ENCODE peak calls at places on chromosomes 5 and 9, in five cellular contexts. F is sigmoid colon, Y is GM23338, T is transverse colon, E is stomach. X is an unnamed sample.

GRCh38 chr5:20497356-20497755 is 509.4 kb upstream of the CDH18 start:
- DNase-seq in F (no peak), Y (no peak), T (no peak), E (no peak), X (no peak)

GRCh38 chr5:31392061-31392460 is 139.8 kb downstream of the DROSHA start:
- DNase-seq in F (no peak), Y (no peak), T (no peak), E (no peak), X (no peak)

GRCh38 chr9:73327149-73327548 is 175.5 kb downstream of the ANXA1 start:
- DNase-seq in F (no peak), Y (no peak), T (no peak), E (no peak), X (no peak)

GRCh38 chr9:19940808-19941207 is 152.0 kb upstream of the SLC24A2 start:
- DNase-seq in F (no peak), Y (no peak), T (no peak), E (no peak), X (no peak)

GRCh38 chr9:111622626-111623025 is 8.5 kb upstream of the DNAJC25 start:
- DNase-seq in F (no peak), Y (no peak), T (no peak), E (peak), X (no peak)

GRCh38 chr5:172833691-172834569 is at the start of gene ERGIC1:
- DNase-seq in F (peak), Y (peak), T (peak), E (peak), X (peak)

GRCh38 chr9:124894741-124895170 is 32.8 kb downstream of the ARPC5L start:
- DNase-seq in F (no peak), Y (peak), T (no peak), E (no peak), X (no peak)

GRCh38 chr9:112005939-112006338 is 109.3 kb downstream of the UGCG start:
- DNase-seq in F (no peak), Y (no peak), T (no peak), E (no peak), X (no peak)

GRCh38 chr5:163564321-163564924 is 59.0 kb downstream of the MAT2B start:
- DNase-seq in F (no peak), Y (peak), T (peak), E (peak), X (no peak)

GRCh38 chr5:53087596-53087995 is 22.0 kb downstream of the MOCS2 start:
- DNase-seq in F (no peak), Y (no peak), T (no peak), E (no peak), X (no peak)

GRCh38 chr9:98410185-98410697 is 154.8 kb upstream of the TBC1D2 start:
- DNase-seq in F (no peak), Y (peak), T (no peak), E (no peak), X (no peak)

GRCh38 chr5:87649455-87649854 is 236.7 kb upstream of the CCNH start:
- DNase-seq in F (no peak), Y (no peak), T (no peak), E (no peak), X (no peak)

GRCh38 chr5:66807743-66808142 is 211.6 kb downstream of the MAST4 start:
- DNase-seq in F (no peak), Y (peak), T (peak), E (no peak), X (no peak)

GRCh38 chr9:109192732-109193361 is 25.8 kb upstream of the FRRS1L start:
- DNase-seq in F (no peak), Y (peak), T (peak), E (peak), X (no peak)

DNA sequence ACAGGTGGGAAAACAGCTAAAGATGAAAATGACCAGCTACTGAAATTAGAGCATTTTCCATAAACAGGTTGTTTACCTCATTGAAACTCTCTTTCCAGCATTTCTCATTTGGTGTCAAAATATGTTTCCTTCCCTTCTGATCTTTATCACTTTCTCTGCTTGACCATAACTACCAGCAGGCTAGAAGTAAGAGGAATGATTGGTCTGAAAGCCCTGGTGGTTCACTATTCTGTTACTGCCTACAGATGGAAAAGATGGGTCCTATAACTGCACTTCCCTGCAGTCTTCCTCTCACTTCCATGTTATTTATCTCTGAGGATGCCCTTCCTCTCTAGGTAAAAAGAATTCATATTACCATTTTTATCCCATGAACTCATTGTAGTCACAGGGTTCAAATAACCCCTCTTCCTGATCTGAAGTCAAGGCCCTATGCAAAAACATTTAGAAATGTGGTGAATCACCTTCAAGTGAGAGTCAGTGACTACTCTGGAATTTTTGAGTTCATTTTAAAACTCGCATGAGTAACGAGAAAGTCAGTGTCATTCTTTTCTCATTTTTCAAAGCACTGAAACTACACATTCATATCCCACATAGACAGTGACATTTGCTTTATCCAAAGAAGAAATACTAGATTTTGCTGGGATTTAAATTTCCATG is 51.6 kb downstream of the ZNF474 start:
- DNase-seq in F (no peak), Y (no peak), T (no peak), E (no peak), X (no peak)
- H3K27ac ChIP-seq in F (no peak), Y (no peak), T (no peak), E (no peak), X (peak)

DNA sequence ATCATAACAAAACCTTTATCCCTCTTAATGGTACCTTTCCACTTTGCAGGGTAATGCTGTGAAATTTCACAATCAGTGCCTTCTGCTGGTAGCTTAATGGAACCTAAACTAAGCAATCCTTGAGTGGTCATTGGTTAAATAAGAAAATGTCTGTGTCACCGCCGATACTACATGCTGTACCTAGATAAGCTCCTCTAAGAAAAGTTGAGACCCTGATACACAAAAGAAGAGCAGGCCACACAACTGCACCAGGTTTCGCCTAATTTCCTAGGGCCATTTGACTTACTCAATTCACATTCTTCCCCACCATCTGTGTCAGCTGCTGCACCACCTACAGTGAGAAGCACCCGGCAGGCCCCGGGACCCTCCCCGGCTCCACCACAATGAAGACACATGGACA is 9.0 kb upstream of the EDF1 start:
- DNase-seq in F (no peak), Y (no peak), T (no peak), E (no peak), X (no peak)
- TF ChIP-seq POLR2AphosphoS5 in F (no peak), Y (no peak), T (no peak), E (no peak), X (no peak)

DNA sequence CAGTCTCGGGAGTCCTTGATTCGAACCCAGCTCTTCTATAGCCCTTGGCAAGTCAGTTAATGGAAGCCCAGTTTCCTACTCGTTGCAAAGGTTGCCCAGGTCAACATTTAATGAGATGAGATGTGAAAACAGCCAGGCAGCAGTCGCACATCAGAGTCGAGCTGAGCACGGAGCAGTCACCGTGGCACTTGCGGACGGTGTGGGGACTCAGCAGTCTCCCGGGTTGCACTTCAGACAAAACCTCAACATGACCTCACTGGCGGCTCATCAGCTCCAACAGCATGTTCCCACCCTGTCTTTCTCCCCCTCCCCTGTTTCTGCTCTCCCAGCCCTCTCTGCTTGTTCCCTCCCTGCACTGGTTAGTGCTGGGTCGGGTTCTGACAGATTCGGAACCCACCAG is 35.8 kb downstream of the UBE2QL1 start:
- DNase-seq in F (no peak), Y (no peak), T (no peak), E (peak), X (no peak)
- H3K27ac ChIP-seq in F (no peak), Y (no peak), T (peak), E (no peak), X (peak)

DNA sequence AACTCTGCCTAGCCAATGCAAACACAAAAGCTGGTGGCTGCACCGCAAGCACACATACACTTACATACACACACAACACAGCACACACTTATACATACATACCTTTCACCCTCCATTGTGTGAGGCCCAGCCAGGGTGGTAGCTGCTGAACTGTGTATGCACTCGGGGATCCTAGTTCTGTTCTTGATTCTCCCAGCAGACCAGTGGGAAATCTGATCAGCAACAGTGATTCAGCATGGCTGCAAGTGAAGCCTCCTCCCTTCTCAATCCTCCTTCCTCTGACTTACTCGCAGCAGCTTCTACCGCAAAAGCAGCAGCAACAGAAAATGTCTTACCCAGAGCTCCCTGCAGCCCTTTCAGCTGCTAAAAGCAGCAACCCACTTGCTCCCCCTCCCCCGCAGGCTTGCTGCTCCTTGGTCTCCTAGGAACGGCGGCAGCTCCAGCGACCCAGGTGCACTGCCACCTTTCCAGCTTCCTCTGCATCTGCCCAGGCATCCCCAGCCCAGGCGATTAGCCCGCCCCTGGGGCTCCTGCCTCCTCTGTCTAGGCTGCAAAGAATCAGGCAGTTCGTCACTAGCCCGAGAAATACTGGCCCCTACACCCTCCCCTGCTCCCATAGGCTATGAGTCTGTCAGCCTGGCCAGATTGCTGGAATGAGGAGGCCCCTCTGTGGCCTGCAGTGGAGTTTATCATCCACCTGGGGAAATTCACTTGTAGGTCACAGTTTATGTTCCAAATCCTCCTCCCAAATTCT is at the start of gene KLHL3:
- DNase-seq in F (no peak), Y (peak), T (peak), E (peak), X (peak)
- TF ChIP-seq POLR2AphosphoS5 in F (no peak), Y (peak), T (no peak), E (no peak), X (no peak)

GRCh38 chr9:113499153-113499875 is 35.8 kb downstream of the RGS3 start:
- DNase-seq in F (no peak), Y (no peak), T (no peak), E (no peak), X (no peak)

GRCh38 chr9:113493080-113493615 is 29.6 kb downstream of the RGS3 start:
- DNase-seq in F (peak), Y (no peak), T (no peak), E (no peak), X (no peak)

GRCh38 chr9:113492343-113493079 is 29.0 kb downstream of the RGS3 start:
- DNase-seq in F (peak), Y (no peak), T (no peak), E (no peak), X (no peak)

GRCh38 chr9:113497051-113497450 is 33.5 kb downstream of the RGS3 start:
- DNase-seq in F (no peak), Y (no peak), T (no peak), E (no peak), X (no peak)

GRCh38 chr9:113495555-113495954 is 32.0 kb downstream of the RGS3 start:
- DNase-seq in F (no peak), Y (no peak), T (no peak), E (no peak), X (no peak)
- H3K27ac ChIP-seq in F (no peak), Y (no peak), T (no peak), E (no peak), X (no peak)

GRCh38 chr9:131043097-131043496 is 34.1 kb downstream of the LAMC3 start:
- DNase-seq in F (no peak), Y (no peak), T (no peak), E (no peak), X (no peak)

GRCh38 chr9:131045300-131046092 is 36.5 kb downstream of the LAMC3 start:
- DNase-seq in F (no peak), Y (no peak), T (no peak), E (no peak), X (no peak)

GRCh38 chr9:131042666-131043065 is 33.7 kb downstream of the LAMC3 start:
- DNase-seq in F (no peak), Y (no peak), T (no peak), E (no peak), X (no peak)

GRCh38 chr9:131046093-131046380 is 37.1 kb downstream of the LAMC3 start:
- DNase-seq in F (no peak), Y (no peak), T (no peak), E (no peak), X (no peak)

GRCh38 chr9:131043646-131044045 is 34.7 kb downstream of the LAMC3 start:
- DNase-seq in F (no peak), Y (no peak), T (no peak), E (no peak), X (no peak)
- TF ChIP-seq POLR2AphosphoS5 in F (no peak), Y (no peak), T (no peak), E (no peak), X (no peak)

GRCh38 chr5:123805300-123805699 is 293.3 kb downstream of the CSNK1G3 start:
- DNase-seq in F (no peak), Y (no peak), T (no peak), E (no peak), X (no peak)
- H3K27ac ChIP-seq in F (no peak), Y (no peak), T (no peak), E (no peak), X (no peak)

DNA sequence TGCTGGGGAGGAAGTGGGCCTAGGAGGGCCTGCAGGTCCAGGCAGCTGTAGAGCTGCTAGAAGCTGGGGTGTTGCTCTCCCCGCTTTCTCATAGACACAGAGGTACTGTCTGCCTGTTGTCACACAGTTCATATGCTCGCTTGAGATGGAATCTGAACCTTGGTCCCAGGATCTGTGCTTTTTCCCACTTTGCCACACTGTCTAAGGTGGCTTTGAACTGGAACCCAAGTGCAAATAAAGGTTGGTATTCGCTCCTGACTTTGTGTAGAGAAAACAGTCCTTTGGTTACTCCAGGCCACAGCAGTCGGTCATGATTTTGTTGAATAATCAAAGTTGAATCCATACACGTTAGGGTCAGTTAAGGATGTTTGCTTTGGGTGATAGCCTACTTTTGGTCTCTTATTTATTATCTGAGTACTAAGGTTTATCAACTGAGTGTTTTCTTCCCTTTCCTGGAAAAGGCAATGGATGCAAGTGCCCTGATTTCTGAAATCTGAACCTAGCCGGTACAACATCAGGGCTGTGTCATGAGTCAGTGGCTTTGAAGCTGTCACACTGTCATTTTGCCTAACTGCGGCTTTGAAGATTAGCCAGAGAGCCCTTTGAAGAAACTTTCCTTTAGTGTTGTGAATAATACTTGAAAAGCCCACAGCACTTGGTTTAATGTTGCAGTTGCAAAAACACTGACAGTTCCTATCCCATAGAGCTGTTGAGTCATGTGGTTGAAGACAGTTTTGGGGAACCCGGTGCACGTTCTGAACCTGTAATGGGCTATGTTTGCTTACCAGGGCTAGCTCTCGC is 41.3 kb downstream of the HABP4 start:
- DNase-seq in F (no peak), Y (no peak), T (no peak), E (no peak), X (no peak)
- TF ChIP-seq POLR2AphosphoS5 in F (no peak), Y (no peak), T (no peak), E (peak), X (no peak)

X was measured in spleen.